ENCODE peak calls at places on chromosomes 13 and 19, in four cellular contexts. C, D, B and Y are unnamed samples.

GRCh38 chr13:33279898-33280549 is 5.5 kb downstream of the STARD13 start:
- DNase-seq in C (no peak), D (no peak), B (no peak), Y (no peak)

GRCh38 chr13:80840313-80840976 is 499.5 kb upstream of the SPRY2 start:
- DNase-seq in C (no peak), D (no peak), B (no peak), Y (no peak)

GRCh38 chr13:77523834-77524728 is 11.4 kb upstream of the SCEL start:
- DNase-seq in C (no peak), D (no peak), B (no peak), Y (no peak)

GRCh38 chr13:102651892-102652291 is 43.0 kb downstream of the METTL21C start:
- DNase-seq in C (no peak), D (no peak), B (no peak), Y (no peak)

GRCh38 chr19:34254552-34255432 is at the start of gene GARRE1:
- DNase-seq in C (no peak), D (peak), B (peak), Y (no peak)

GRCh38 chr19:49343127-49343526 is 7.9 kb downstream of the CD37 start:
- DNase-seq in C (no peak), D (no peak), B (no peak), Y (no peak)

GRCh38 chr13:29535663-29536655 is 59.5 kb downstream of the SLC7A1 start:
- DNase-seq in C (no peak), D (no peak), B (no peak), Y (no peak)

GRCh38 chr19:36006955-36007354 is 1.7 kb downstream of the SYNE4 start:
- DNase-seq in C (no peak), D (no peak), B (no peak), Y (no peak)

GRCh38 chr19:32688315-32688714 is 3.3 kb upstream of the NUDT19 start:
- DNase-seq in C (no peak), D (peak), B (peak), Y (no peak)

GRCh38 chr13:53405616-53406015 is 377.0 kb downstream of the OLFM4 start:
- DNase-seq in C (no peak), D (no peak), B (no peak), Y (no peak)

GRCh38 chr13:91722267-91722884 is 324.0 kb downstream of the GPC5 start:
- DNase-seq in C (no peak), D (no peak), B (peak), Y (no peak)

GRCh38 chr19:29610574-29611271 is 4.6 kb downstream of the POP4 start:
- DNase-seq in C (peak), D (peak), B (peak), Y (peak)

GRCh38 chr13:50847501-50847900 is 4.0 kb upstream of the DLEU7 start:
- DNase-seq in C (no peak), D (no peak), B (no peak), Y (no peak)

GRCh38 chr13:91647361-91647970 is 249.0 kb downstream of the GPC5 start:
- DNase-seq in C (no peak), D (no peak), B (peak), Y (no peak)

GRCh38 chr13:89846890-89847585 is 1500.4 kb upstream of the MIR17HG start:
- DNase-seq in C (no peak), D (no peak), B (no peak), Y (no peak)

GRCh38 chr19:15223649-15224371 is 8.4 kb downstream of the EPHX3 start:
- DNase-seq in C (no peak), D (no peak), B (no peak), Y (no peak)

GRCh38 chr13:72194531-72194930 is 327.5 kb upstream of the DACH1 start:
- DNase-seq in C (no peak), D (no peak), B (no peak), Y (no peak)

GRCh38 chr19:2103308-2103707 is 6.6 kb downstream of the IZUMO4 start:
- DNase-seq in C (no peak), D (no peak), B (no peak), Y (no peak)

GRCh38 chr19:55459551-55459949 is 1.9 kb downstream of the ISOC2 start:
- DNase-seq in C (no peak), D (no peak), B (no peak), Y (no peak)

GRCh38 chr19:49861127-49861526 is 6.2 kb downstream of the PNKP start:
- DNase-seq in C (no peak), D (no peak), B (no peak), Y (no peak)

GRCh38 chr19:44684892-44685847 is 13.8 kb upstream of the CEACAM16 start:
- DNase-seq in C (no peak), D (no peak), B (peak), Y (no peak)

GRCh38 chr13:46603165-46603603 is 50.2 kb downstream of the LRCH1 start:
- DNase-seq in C (no peak), D (no peak), B (peak), Y (no peak)

GRCh38 chr19:50268046-50268445 is 61.1 kb downstream of the KCNC3 start:
- DNase-seq in C (no peak), D (no peak), B (no peak), Y (no peak)

GRCh38 chr19:43789029-43789428 is 8.3 kb upstream of the KCNN4 start:
- DNase-seq in C (no peak), D (no peak), B (no peak), Y (no peak)

GRCh38 chr13:106570354-106570822 is 2.5 kb upstream of the ARGLU1 start:
- DNase-seq in C (no peak), D (no peak), B (peak), Y (no peak)

GRCh38 chr19:46976845-46977320 is 42.8 kb upstream of the NPAS1 start:
- DNase-seq in C (no peak), D (no peak), B (peak), Y (no peak)

GRCh38 chr19:4319067-4319718 is 14.8 kb downstream of the FSD1 start:
- DNase-seq in C (no peak), D (peak), B (no peak), Y (no peak)

GRCh38 chr19:4256563-4256962 is 9.7 kb downstream of the YJU2 start:
- DNase-seq in C (no peak), D (no peak), B (no peak), Y (no peak)

GRCh38 chr19:3443840-3444694 is 36.3 kb downstream of the SMIM24 start:
- DNase-seq in C (no peak), D (no peak), B (no peak), Y (no peak)

GRCh38 chr13:30290812-30291436 is 16.4 kb downstream of the KATNAL1 start:
- DNase-seq in C (no peak), D (no peak), B (no peak), Y (no peak)

GRCh38 chr19:49613374-49613773 is 22.4 kb downstream of the PRR12 start:
- DNase-seq in C (no peak), D (no peak), B (no peak), Y (no peak)

GRCh38 chr19:48501446-48501960 is 10.1 kb downstream of the LMTK3 start:
- DNase-seq in C (peak), D (peak), B (peak), Y (no peak)

GRCh38 chr13:113204378-113204734 is 4.1 kb downstream of the PCID2 start:
- DNase-seq in C (no peak), D (no peak), B (no peak), Y (no peak)

GRCh38 chr13:113207890-113208423 is 512 bp downstream of the PCID2 start:
- DNase-seq in C (no peak), D (no peak), B (no peak), Y (no peak)

GRCh38 chr13:113205428-113205931 is 3.0 kb downstream of the PCID2 start:
- DNase-seq in C (no peak), D (no peak), B (no peak), Y (no peak)

GRCh38 chr13:113202912-113203311 is 5.6 kb downstream of the PCID2 start:
- DNase-seq in C (no peak), D (no peak), B (no peak), Y (no peak)

DNA sequence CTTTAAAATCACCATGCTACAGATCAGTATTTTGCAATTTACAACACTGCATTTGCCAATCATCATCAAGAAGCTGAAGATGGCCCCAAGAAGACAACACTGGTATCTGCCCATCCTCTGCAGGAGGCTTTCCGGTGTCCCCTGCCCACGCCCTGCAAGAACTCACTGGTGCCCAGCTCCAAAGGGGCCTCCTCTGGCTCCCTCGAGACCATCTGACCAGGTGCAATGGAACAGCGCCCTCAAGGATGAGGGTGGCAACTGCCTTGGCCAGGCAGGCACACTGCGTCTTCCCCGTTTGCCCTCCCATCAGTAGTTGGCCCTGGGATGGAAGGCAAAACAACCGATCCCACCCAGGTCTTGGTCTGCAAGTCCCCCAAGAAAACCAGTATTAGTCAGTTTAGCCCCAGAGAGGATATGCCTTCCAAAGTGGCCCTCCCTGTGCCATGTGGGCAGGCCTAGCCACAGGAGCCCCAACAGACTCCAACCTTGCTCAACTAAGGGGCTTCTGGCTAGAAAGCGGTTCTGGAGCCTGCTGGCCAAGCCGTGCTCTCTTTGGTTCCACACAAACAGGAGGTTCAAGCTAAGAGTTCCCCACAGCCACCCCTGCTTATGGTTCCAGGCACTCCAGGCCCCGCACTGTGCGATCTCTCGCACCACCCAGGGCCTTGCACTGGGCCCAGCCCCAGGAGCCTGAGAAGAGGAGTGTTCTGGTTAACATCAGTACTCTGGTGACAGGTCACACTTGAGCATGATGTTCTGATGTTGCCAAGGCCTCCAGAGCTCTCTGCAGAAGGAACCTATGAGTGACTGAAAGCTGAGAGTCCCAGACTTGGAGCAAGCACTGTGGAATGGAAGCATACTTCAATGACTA is 4.7 kb downstream of the PCID2 start:
- DNase-seq in C (no peak), D (no peak), B (no peak), Y (no peak)
- TF ChIP-seq POLR2AphosphoS5 in C (no peak), D (no peak), B (no peak), Y (no peak)

DNA sequence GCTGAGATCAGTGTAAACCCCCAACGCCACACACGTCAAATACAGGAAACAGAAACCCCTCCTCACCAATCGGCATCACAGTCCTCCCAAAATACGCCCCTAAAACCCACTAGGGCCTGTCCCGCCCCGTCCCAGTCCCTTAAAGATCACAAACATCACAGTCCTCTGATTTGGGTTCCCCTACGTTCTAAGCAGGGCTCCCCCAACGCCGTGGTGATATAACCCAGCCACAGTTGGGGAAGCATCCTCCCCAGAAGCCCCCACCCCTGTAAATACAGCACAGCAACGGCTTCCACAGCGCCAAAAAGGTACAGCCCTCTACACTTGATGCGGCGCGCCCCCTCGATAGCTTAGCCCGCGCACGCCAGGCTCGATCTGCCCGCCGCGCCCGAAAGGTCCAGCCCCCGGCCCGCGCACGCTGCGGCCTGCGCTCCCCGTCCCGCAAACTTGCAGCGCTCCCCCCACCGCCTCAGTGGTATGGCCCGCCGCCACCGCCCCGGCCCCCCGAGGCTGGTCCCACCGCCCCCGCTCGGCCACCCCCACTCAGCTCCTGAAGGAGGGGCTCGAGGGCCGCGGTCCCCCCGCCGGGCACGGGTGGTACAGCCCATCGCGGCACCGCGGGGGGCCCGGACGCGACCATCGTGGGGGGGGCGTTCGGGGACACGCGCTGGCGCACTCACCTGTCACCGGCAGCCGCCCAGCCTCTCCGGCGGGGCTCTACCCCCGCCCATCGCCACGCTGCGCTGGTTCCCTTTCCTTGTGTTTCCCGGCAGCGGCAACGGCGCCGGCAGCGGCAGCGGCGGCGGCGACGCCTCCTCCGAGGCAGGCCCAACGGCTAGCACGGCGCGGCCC is at the start of gene AKT2:
- DNase-seq in C (peak), D (no peak), B (peak), Y (peak)
- TF ChIP-seq SPI1 in C (no peak), D (no peak), B (no peak), Y (no peak)

DNA sequence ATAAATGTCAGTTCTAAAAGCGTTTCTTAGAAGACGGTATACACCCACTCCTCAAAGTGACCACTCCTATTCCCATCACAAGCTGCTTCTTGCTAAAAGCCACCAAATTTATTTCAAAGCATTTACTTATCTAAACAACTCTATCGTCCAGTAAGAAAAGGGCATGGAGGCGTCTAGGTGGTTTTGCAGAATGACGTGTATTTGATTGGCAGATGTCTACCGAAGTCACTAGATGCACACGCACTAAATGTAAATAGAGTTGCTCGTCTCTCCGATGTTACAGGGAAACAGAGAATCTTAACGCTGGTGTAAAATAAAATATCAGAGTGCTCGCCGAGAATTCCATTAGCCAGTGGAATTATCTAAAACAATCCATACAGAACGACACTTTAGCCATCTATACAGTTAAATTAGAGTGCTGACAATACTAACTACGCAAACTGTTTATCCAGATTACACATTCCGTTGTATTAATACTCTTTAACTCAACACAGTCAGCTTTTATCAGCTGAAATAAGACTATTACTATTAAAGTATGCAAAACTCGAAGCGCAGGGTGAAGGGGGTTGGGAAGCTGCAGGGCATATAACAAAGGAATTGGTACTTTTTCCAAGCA is 1.9 kb downstream of the KLF12 start:
- DNase-seq in C (no peak), D (no peak), B (no peak), Y (no peak)
- TF ChIP-seq POLR2AphosphoS5 in C (no peak), D (no peak), B (no peak), Y (no peak)

GRCh38 chr19:41641879-41642485 is 15.1 kb upstream of the CEACAM4 start:
- DNase-seq in C (peak), D (peak), B (peak), Y (peak)

GRCh38 chr19:41638624-41639023 is 11.8 kb upstream of the CEACAM4 start:
- DNase-seq in C (no peak), D (peak), B (no peak), Y (no peak)

DNA sequence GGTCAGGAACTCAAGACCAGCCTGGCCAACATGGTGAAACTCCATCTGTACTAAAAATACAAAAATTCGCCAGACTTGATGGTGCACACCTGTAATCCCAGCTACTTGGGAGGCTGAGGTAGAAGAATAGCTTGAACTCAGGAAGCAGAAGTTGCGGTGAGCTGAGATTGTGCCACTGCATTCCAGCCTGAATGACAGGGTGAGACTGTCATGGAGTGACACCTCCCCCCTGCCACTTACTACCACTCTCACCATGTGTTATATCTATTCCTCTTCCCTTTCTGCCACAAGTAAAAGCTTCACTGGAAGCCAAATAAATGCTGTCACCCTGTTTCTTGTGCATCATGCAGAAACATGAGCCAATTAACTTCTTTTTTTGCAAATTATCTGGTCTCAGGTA is 10.6 kb upstream of the CEACAM4 start:
- DNase-seq in C (no peak), D (peak), B (no peak), Y (no peak)
- TF ChIP-seq SPI1 in C (no peak), D (peak), B (no peak), Y (no peak)

GRCh38 chr19:45929247-45929646 is 14.7 kb upstream of the NANOS2 start:
- DNase-seq in C (no peak), D (no peak), B (no peak), Y (no peak)

GRCh38 chr19:45931055-45931454 is 16.5 kb upstream of the NANOS2 start:
- DNase-seq in C (no peak), D (no peak), B (no peak), Y (no peak)

GRCh38 chr19:45922281-45922680 is 7.7 kb upstream of the NANOS2 start:
- DNase-seq in C (no peak), D (no peak), B (peak), Y (no peak)

GRCh38 chr19:45924891-45925447 is 10.4 kb upstream of the NANOS2 start:
- DNase-seq in C (no peak), D (no peak), B (no peak), Y (no peak)

GRCh38 chr19:45927565-45928261 is 13.1 kb upstream of the NANOS2 start:
- DNase-seq in C (peak), D (peak), B (peak), Y (peak)
- TF ChIP-seq POLR2AphosphoS5 in C (peak), D (peak), B (peak), Y (no peak)

GRCh38 chr13:96421314-96421713 is 331.4 kb downstream of the HS6ST3 start:
- DNase-seq in C (no peak), D (no peak), B (no peak), Y (no peak)
- TF ChIP-seq SPI1 in C (no peak), D (no peak), B (no peak), Y (no peak)

DNA sequence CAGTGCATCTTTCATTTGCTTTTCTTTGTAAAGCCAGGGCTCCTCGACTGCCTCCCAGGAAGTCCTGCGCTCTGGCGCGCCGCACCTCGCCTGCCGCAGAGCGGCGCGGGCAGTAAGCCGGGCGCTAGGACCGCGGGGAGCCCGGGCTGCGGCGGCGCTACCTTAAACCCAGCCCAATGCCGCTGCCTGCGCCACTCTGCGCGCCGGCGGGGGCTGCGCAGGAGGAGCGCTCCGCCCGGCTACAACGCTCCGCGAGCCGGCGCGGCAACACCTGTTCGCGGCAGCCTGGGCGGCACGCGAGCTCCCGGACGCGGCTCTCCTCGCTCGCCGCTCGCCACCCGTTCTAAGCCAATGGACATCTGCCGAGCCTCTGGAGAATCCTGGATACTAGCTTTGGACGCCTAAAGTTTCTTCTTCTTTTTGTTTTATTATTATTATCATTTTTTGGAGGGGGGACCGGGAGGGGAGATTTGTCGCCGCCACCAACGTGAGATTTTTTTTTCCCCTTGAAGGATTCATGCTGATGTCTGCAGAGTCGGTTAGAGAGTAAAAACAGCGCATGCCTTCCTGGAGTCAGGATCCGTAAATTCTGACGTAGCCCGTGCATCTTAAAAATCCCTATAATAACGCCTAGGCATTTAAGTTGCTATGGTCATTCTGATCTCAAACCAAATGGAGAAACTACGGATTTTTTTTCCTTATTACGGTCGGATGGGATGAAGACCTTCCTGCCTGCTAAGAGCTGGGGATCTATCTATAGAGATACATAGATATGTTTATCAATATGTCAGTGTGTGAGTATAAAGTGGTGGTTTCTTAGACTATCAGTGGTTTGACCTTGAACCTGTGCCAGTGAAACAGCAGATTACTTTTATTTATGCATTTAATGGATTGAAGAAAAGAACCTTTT is at the start of gene FGF9:
- DNase-seq in C (peak), D (peak), B (peak), Y (peak)
- TF ChIP-seq POLR2AphosphoS5 in C (no peak), D (no peak), B (no peak), Y (no peak)